ENCODE peak calls at places on chromosome 21, in four cellular contexts. One of them, this sample, is unnamed. For H3K36me3, the result is how much of the 10 kb centered on the place peaks cover.

GRCh38 chr21:21101911-21102310 is 103.7 kb downstream of the NCAM2 start:
- DNase-seq in neural progenitor cell: peak
- DNase-seq in body of pancreas: no peak
- DNase-seq in heart right ventricle: no peak
- DNase-seq in this sample: no peak

GRCh38 chr21:14889080-14889805 is 175.6 kb downstream of the NRIP1 start:
- DNase-seq in heart right ventricle: no peak
- DNase-seq in neural progenitor cell: no peak
- DNase-seq in body of pancreas: peak
- DNase-seq in this sample: no peak

GRCh38 chr21:15667824-15668223 is 62.0 kb upstream of the USP25 start:
- DNase-seq in body of pancreas: no peak
- DNase-seq in heart right ventricle: no peak
- DNase-seq in neural progenitor cell: peak
- DNase-seq in this sample: no peak

GRCh38 chr21:32189688-32190483 is 89.0 kb downstream of the MIS18A start:
- DNase-seq in neural progenitor cell: no peak
- DNase-seq in heart right ventricle: no peak
- DNase-seq in body of pancreas: no peak
- DNase-seq in this sample: no peak

GRCh38 chr21:28598214-28598613 is 394.5 kb downstream of the LTN1 start:
- DNase-seq in body of pancreas: no peak
- DNase-seq in heart right ventricle: no peak
- DNase-seq in neural progenitor cell: no peak
- DNase-seq in this sample: no peak

GRCh38 chr21:22657786-22658185 is 1659.6 kb downstream of the NCAM2 start:
- DNase-seq in heart right ventricle: no peak
- DNase-seq in body of pancreas: no peak
- DNase-seq in neural progenitor cell: no peak
- DNase-seq in this sample: no peak

GRCh38 chr21:14900611-14901010 is 164.2 kb downstream of the NRIP1 start:
- DNase-seq in body of pancreas: no peak
- DNase-seq in heart right ventricle: no peak
- DNase-seq in neural progenitor cell: no peak
- DNase-seq in this sample: no peak

GRCh38 chr21:16192900-16193299 is 463.1 kb downstream of the USP25 start:
- DNase-seq in heart right ventricle: no peak
- DNase-seq in body of pancreas: no peak
- DNase-seq in neural progenitor cell: no peak
- DNase-seq in this sample: no peak

GRCh38 chr21:36699026-36699545 is at the start of gene SIM2:
- DNase-seq in heart right ventricle: no peak
- DNase-seq in body of pancreas: no peak
- DNase-seq in neural progenitor cell: peak
- DNase-seq in this sample: no peak

GRCh38 chr21:36584980-36585940 is 105.3 kb upstream of the CLDN14 start:
- DNase-seq in neural progenitor cell: no peak
- DNase-seq in heart right ventricle: no peak
- DNase-seq in body of pancreas: no peak
- DNase-seq in this sample: no peak

GRCh38 chr21:33875026-33875695 is 40.4 kb downstream of the ATP5PO start:
- DNase-seq in neural progenitor cell: no peak
- DNase-seq in body of pancreas: no peak
- DNase-seq in heart right ventricle: no peak
- DNase-seq in this sample: no peak

DNA sequence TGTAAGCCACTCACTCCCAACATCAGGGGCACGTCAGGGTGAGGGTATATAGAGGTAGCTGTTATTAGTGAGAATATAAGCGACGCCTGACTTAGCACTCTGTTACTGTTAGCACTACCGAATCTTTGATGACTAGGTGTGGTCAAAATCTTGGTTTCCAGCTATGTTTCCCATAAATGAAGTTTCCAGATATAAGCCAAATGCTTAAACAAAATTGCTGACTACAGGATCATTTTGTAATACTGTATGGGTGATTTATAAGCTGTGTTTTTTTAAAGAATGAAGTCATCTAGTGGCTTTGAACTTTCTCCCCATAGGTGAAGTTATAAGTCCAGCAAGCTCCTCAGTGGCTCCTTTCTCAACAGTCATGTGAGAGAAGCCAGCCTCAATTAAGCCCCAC is 23.7 kb downstream of the KCNJ15 start:
- DNase-seq in neural progenitor cell: no peak
- DNase-seq in heart right ventricle: no peak
- DNase-seq in body of pancreas: no peak
- DNase-seq in this sample: no peak
- H3K36me3 ChIP-seq in neural progenitor cell: under half
- H3K36me3 ChIP-seq in heart right ventricle: under half
- H3K36me3 ChIP-seq in body of pancreas: under half
- H3K36me3 ChIP-seq in this sample: under half

GRCh38 chr21:35026153-35026499 is 23.0 kb downstream of the RUNX1 start:
- DNase-seq in neural progenitor cell: no peak
- DNase-seq in body of pancreas: no peak
- DNase-seq in heart right ventricle: no peak
- DNase-seq in this sample: no peak
- H3K4me3 ChIP-seq in neural progenitor cell: no peak
- H3K4me3 ChIP-seq in body of pancreas: no peak
- H3K4me3 ChIP-seq in heart right ventricle: no peak
- H3K4me3 ChIP-seq in this sample: no peak

GRCh38 chr21:41868062-41868710 is 11.0 kb downstream of the PRDM15 start:
- DNase-seq in heart right ventricle: no peak
- DNase-seq in body of pancreas: no peak
- DNase-seq in neural progenitor cell: no peak
- DNase-seq in this sample: no peak
- TF ChIP-seq CTCF in heart right ventricle: no peak
- TF ChIP-seq CTCF in body of pancreas: no peak
- TF ChIP-seq CTCF in neural progenitor cell: no peak
- TF ChIP-seq CTCF in this sample: no peak

GRCh38 chr21:26210614-26211013 is 40.0 kb upstream of the APP start:
- DNase-seq in heart right ventricle: no peak
- DNase-seq in neural progenitor cell: no peak
- DNase-seq in body of pancreas: no peak
- DNase-seq in this sample: no peak
- H3K36me3 ChIP-seq in heart right ventricle: under half
- H3K36me3 ChIP-seq in neural progenitor cell: under half
- H3K36me3 ChIP-seq in body of pancreas: under half
- H3K36me3 ChIP-seq in this sample: under half

DNA sequence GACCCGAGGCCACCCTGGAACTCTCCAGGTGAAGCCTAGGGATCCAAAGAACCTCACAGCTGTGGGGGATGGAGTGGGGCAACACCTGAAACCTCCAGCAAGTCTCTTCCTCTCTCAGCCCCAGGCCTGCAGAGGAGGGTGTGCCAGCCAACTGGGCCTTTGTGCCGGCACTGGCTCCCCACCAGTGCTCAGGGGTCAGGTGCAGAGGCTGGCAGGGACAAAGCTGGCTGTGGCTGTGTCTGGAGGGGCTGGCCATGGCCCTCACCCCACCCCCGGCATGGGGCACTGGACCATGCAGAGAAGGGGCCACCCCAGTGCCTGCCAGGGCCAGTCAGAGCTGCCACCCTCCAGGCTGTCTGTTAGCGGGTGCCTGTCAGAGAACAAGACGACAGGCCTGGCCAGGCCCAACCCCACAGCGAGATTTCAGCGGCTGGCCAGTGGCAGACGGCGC is 3.9 kb downstream of the COL18A1 start:
- DNase-seq in neural progenitor cell: no peak
- DNase-seq in body of pancreas: peak
- DNase-seq in heart right ventricle: no peak
- DNase-seq in this sample: no peak
- H3K4me3 ChIP-seq in neural progenitor cell: no peak
- H3K4me3 ChIP-seq in body of pancreas: no peak
- H3K4me3 ChIP-seq in heart right ventricle: no peak
- H3K4me3 ChIP-seq in this sample: no peak

DNA sequence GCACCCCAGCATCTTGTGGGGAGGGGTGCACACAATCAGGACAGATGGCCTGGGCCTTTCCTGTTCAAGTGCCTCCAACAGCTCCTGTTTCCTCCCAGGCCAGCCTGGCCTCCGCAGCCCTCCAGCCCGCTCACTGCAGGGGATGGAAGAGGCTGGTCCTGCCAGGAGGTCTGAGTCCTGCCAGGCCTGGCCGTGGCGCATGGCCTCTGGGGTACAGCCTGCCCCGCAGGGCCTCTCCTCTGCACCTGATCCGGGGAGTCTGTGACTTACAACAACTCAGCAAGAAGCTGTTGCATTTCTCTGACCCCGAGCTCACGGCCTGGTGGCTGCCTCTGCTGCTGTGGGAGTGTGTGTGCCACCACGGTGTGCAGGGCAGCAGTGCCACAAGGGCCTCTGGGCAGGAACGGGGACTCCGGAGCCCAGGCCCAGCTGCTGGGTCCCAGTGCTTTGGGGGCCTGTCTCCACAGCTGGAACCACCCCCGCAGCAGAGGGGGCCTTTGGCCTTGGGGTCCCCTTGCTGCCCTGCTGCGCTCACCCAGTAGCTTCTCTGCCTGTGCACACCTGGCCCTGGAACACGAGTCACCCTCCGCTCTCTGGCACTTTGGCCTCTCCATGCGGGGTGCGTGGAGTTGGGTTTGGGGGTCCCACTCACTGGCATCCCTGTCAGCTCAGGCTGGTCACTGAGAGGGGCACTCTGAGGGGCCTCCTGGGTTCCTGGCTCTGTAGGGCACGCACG is 17.4 kb upstream of the LRRC3 start:
- DNase-seq in heart right ventricle: no peak
- DNase-seq in neural progenitor cell: no peak
- DNase-seq in body of pancreas: peak
- DNase-seq in this sample: no peak
- TF ChIP-seq CTCF in heart right ventricle: no peak
- TF ChIP-seq CTCF in neural progenitor cell: no peak
- TF ChIP-seq CTCF in body of pancreas: no peak
- TF ChIP-seq CTCF in this sample: no peak

GRCh38 chr21:42467613-42467983 is 28.4 kb downstream of the RSPH1 start:
- DNase-seq in body of pancreas: no peak
- DNase-seq in neural progenitor cell: no peak
- DNase-seq in heart right ventricle: no peak
- DNase-seq in this sample: no peak

GRCh38 chr21:42468511-42469131 is 27.4 kb downstream of the RSPH1 start:
- DNase-seq in heart right ventricle: no peak
- DNase-seq in neural progenitor cell: no peak
- DNase-seq in body of pancreas: no peak
- DNase-seq in this sample: no peak

GRCh38 chr21:42471206-42471605 is 24.8 kb downstream of the RSPH1 start:
- DNase-seq in body of pancreas: no peak
- DNase-seq in heart right ventricle: no peak
- DNase-seq in neural progenitor cell: no peak
- DNase-seq in this sample: no peak

GRCh38 chr21:42466700-42467612 is 29.1 kb downstream of the RSPH1 start:
- DNase-seq in neural progenitor cell: peak
- DNase-seq in body of pancreas: no peak
- DNase-seq in heart right ventricle: no peak
- DNase-seq in this sample: peak

GRCh38 chr21:42469272-42469671 is 26.8 kb downstream of the RSPH1 start:
- DNase-seq in neural progenitor cell: no peak
- DNase-seq in heart right ventricle: no peak
- DNase-seq in body of pancreas: no peak
- DNase-seq in this sample: no peak
- H3K36me3 ChIP-seq in neural progenitor cell: under half
- H3K36me3 ChIP-seq in heart right ventricle: under half
- H3K36me3 ChIP-seq in body of pancreas: under half
- H3K36me3 ChIP-seq in this sample: under half

DNA sequence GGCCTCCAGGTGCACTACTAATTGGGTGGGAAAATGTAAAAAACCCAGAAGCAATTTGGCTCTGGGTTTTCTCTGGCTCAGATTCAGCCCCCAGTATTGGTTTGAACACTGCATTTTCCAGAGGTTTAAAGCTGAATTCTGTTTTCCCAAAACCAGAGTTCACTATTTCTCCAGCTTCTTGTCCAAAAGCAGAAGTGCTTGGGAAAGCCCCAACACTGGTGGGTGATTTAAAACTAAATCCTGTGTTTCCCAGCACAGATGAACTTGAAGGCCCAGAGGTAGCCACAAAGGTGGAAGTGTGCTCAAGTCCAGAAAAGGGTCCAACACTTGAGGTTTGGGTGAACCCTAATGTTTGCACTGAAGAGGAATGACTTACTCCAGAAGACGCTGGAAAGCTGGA is 689 bp downstream of the MCM3AP start:
- DNase-seq in neural progenitor cell: no peak
- DNase-seq in heart right ventricle: no peak
- DNase-seq in body of pancreas: no peak
- DNase-seq in this sample: no peak
- H3K4me3 ChIP-seq in neural progenitor cell: peak
- H3K4me3 ChIP-seq in heart right ventricle: peak
- H3K4me3 ChIP-seq in body of pancreas: no peak
- H3K4me3 ChIP-seq in this sample: no peak

GRCh38 chr21:26715878-26716506 is 129.2 kb downstream of the ADAMTS1 start:
- DNase-seq in neural progenitor cell: peak
- DNase-seq in heart right ventricle: peak
- DNase-seq in body of pancreas: peak
- DNase-seq in this sample: peak

GRCh38 chr21:26715116-26715515 is 130.1 kb downstream of the ADAMTS1 start:
- DNase-seq in heart right ventricle: no peak
- DNase-seq in body of pancreas: no peak
- DNase-seq in neural progenitor cell: no peak
- DNase-seq in this sample: no peak

GRCh38 chr21:26719750-26720149 is 125.5 kb downstream of the ADAMTS1 start:
- DNase-seq in heart right ventricle: peak
- DNase-seq in body of pancreas: no peak
- DNase-seq in neural progenitor cell: no peak
- DNase-seq in this sample: no peak

DNA sequence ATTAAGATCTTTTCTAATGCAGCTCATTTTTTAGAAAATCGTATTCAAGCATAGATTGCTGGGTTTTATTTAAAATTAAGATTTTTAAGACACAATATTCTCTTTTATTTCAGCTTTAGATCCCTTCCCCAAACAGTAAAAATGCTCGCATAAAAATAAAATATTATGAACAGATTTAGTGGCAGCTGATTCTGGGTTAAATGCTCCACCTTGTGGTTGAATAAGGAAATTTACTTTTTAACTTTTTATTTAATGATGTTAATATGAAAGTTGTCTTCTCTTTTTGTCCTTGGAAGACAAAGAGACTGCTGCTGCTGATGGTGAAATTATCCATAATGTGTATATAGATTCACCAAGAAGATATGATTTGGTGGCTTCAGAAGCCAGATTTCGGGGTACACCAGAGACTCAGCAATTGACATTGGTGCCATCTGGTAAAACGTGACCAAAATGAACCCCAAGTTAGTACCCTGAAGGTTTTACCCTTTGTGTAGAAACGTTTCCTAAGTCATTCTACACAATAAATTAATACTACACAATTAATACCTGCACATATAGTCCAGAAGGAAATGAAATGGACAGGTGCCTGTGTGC is 128.0 kb downstream of the ADAMTS1 start:
- DNase-seq in neural progenitor cell: no peak
- DNase-seq in heart right ventricle: no peak
- DNase-seq in body of pancreas: no peak
- DNase-seq in this sample: no peak
- TF ChIP-seq CTCF in neural progenitor cell: peak
- TF ChIP-seq CTCF in heart right ventricle: peak
- TF ChIP-seq CTCF in body of pancreas: peak
- TF ChIP-seq CTCF in this sample: no peak

This sample was measured in thyroid gland.